ENCODE peak calls at places on chromosomes 4 and X, in eight cellular contexts. O, E, F, C, U, Z, P and H are unnamed samples.

GRCh38 chr4:150078996-150079581 is 844 bp downstream of the DCLK2 start:
- DNase-seq in P (peak), E (peak), F (peak), U (no peak), O (no peak), C (peak), Z (peak), H (peak)

GRCh38 chrX:53580742-53581504 is 105.6 kb downstream of the HUWE1 start:
- DNase-seq in Z (no peak), E (no peak), C (no peak), P (no peak), O (no peak), F (no peak), U (no peak), H (no peak)

GRCh38 chr4:173288296-173288695 is 45.9 kb downstream of the HMGB2 start:
- DNase-seq in Z (peak), F (peak), P (peak), U (peak), C (no peak), E (peak), O (peak), H (peak)

GRCh38 chr4:100049872-100050271 is 99.8 kb upstream of the H2AZ1 start:
- DNase-seq in O (no peak), F (no peak), C (no peak), P (peak), E (no peak), U (no peak), Z (no peak), H (no peak)

GRCh38 chr4:3657917-3658913 is 108.0 kb upstream of the ADRA2C start:
- DNase-seq in F (no peak), U (peak), C (no peak), O (peak), Z (no peak), P (peak), E (peak), H (peak)

GRCh38 chrX:116873678-116874077 is 410.9 kb upstream of the CT83 start:
- DNase-seq in C (no peak), P (no peak), O (peak), F (no peak), Z (no peak), E (no peak), U (no peak), H (no peak)

GRCh38 chr4:180664766-180665368 is 1578.3 kb upstream of the TENM3 start:
- DNase-seq in C (no peak), P (peak), U (peak), Z (peak), F (peak), O (peak), E (peak), H (peak)

GRCh38 chr4:17059192-17059634 is 160.8 kb upstream of the LDB2 start:
- DNase-seq in P (peak), U (peak), F (no peak), O (peak), Z (no peak), E (peak), C (peak), H (peak)

GRCh38 chrX:34656467-34656841 is 631 bp downstream of the TMEM47 start:
- DNase-seq in Z (no peak), O (no peak), P (no peak), E (no peak), U (no peak), C (peak), F (no peak), H (peak)

GRCh38 chrX:19179389-19179788 is 57.1 kb upstream of the ADGRG2 start:
- DNase-seq in P (no peak), U (no peak), O (no peak), Z (no peak), C (no peak), F (no peak), E (no peak), H (no peak)

GRCh38 chrX:24190500-24191156 is 41.1 kb downstream of the ZFX start:
- DNase-seq in O (peak), E (peak), Z (peak), P (peak), U (peak), C (no peak), F (no peak), H (no peak)

GRCh38 chr4:1232661-1233621 is 16.0 kb downstream of the CTBP1 start:
- DNase-seq in O (peak), Z (no peak), P (peak), C (peak), F (no peak), U (no peak), E (no peak), H (peak)

GRCh38 chrX:129825746-129826505 is 17.8 kb downstream of the ZDHHC9 start:
- DNase-seq in Z (no peak), C (no peak), F (no peak), P (no peak), O (no peak), E (no peak), U (no peak), H (no peak)

GRCh38 chr4:181819951-181820350 is 423.3 kb upstream of the TENM3 start:
- DNase-seq in P (peak), O (no peak), Z (no peak), E (peak), C (no peak), F (no peak), U (no peak), H (no peak)

GRCh38 chrX:152656890-152657289 is 19.2 kb downstream of the GABRQ start:
- DNase-seq in E (no peak), Z (no peak), C (no peak), P (no peak), U (no peak), F (no peak), O (no peak), H (no peak)

GRCh38 chrX:152652467-152652866 is 14.8 kb downstream of the GABRQ start:
- DNase-seq in C (no peak), E (no peak), O (no peak), F (no peak), P (no peak), Z (no peak), U (no peak), H (no peak)

GRCh38 chrX:152663086-152663485 is 25.4 kb downstream of the GABRQ start:
- DNase-seq in P (no peak), O (no peak), E (no peak), U (no peak), C (no peak), Z (no peak), F (no peak), H (no peak)

GRCh38 chrX:152656087-152656486 is 18.4 kb downstream of the GABRQ start:
- DNase-seq in P (no peak), C (no peak), U (no peak), E (no peak), Z (no peak), O (no peak), F (no peak), H (no peak)

DNA sequence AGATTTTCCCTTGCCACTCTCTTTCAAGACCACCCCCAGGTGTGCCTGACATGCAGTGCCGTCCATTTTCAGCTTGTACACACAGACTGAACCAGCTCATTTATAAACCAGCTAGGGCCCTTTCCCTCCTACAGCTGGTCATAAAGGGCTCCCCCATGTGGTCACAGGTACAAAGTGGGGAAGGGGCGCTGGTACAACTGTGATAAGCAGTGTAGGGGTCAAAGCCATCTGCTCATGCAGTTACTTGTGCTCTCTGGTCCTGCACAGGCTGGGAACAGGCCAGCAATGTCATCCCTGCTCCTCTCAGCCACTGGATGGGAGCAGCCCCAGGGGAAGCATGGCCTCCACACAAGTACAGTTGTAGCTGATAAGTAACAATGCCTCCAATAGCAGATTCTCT is 20.6 kb downstream of the GABRQ start:
- DNase-seq in Z (no peak), U (no peak), P (no peak), E (no peak), F (no peak), O (no peak), C (no peak), H (no peak)
- TF ChIP-seq CTCF in Z (no peak), U (no peak), P (no peak), E (no peak), F (no peak), O (no peak), C (no peak), H (peak)

GRCh38 chr4:164381859-164382258 is 372.1 kb upstream of the SMIM31 start:
- DNase-seq in C (no peak), P (no peak), Z (no peak), U (no peak), O (no peak), F (no peak), E (no peak), H (peak)

GRCh38 chr4:164379694-164380093 is 374.2 kb upstream of the SMIM31 start:
- DNase-seq in U (no peak), O (no peak), P (no peak), Z (no peak), C (no peak), E (no peak), F (no peak), H (no peak)

GRCh38 chr4:164384416-164384815 is 369.5 kb upstream of the SMIM31 start:
- DNase-seq in Z (no peak), O (no peak), E (no peak), F (no peak), U (no peak), C (no peak), P (no peak), H (no peak)

GRCh38 chr4:164383187-164384181 is 370.4 kb upstream of the SMIM31 start:
- DNase-seq in P (peak), C (no peak), E (peak), O (no peak), U (no peak), Z (no peak), F (peak), H (peak)
- TF ChIP-seq CTCF in P (no peak), C (no peak), E (no peak), O (no peak), U (no peak), Z (no peak), F (peak), H (peak)

GRCh38 chr4:42573249-42573648 is 83.7 kb downstream of the ATP8A1 start:
- DNase-seq in P (no peak), F (no peak), C (no peak), Z (no peak), O (no peak), U (no peak), E (no peak), H (no peak)

GRCh38 chr4:42574873-42575272 is 82.0 kb downstream of the ATP8A1 start:
- DNase-seq in F (no peak), C (no peak), P (no peak), E (peak), O (peak), U (no peak), Z (no peak), H (no peak)

GRCh38 chr4:42579903-42580302 is 77.0 kb downstream of the ATP8A1 start:
- DNase-seq in F (no peak), C (no peak), E (no peak), U (no peak), O (no peak), P (no peak), Z (no peak), H (no peak)

GRCh38 chr4:42578187-42578586 is 78.7 kb downstream of the ATP8A1 start:
- DNase-seq in E (no peak), F (no peak), Z (no peak), O (no peak), U (no peak), P (no peak), C (no peak), H (no peak)
- TF ChIP-seq CTCF in E (no peak), F (no peak), Z (no peak), O (no peak), U (no peak), P (no peak), C (no peak), H (peak)

DNA sequence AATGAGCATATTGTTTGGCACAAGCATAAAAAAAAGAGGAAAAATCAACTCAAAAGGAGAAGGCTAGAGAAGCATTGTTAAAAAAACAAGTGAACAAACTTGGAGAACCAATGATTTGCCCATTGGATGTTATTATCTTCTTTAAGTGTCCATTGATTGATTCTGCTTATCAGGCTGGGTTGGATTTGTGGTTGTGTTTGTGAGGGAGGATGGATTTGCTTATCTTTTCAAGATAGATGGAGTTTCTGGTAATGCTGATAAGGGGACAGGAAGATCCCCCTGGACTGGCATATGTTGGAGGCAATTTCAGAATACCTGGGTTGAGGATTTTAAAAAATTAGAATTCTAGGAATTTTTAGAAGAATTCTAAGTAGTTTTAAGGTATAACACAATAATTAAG is 41.8 kb upstream of the TMEM192 start:
- DNase-seq in O (no peak), P (no peak), Z (no peak), F (no peak), E (no peak), C (no peak), U (no peak), H (no peak)
- TF ChIP-seq CTCF in O (no peak), P (no peak), Z (no peak), F (no peak), E (no peak), C (no peak), U (no peak), H (no peak)

GRCh38 chr4:11301075-11301660 is 127.5 kb downstream of the HS3ST1 start:
- DNase-seq in P (no peak), Z (no peak), O (no peak), E (no peak), U (no peak), C (no peak), F (no peak), H (no peak)

GRCh38 chr4:11297627-11298026 is 131.1 kb downstream of the HS3ST1 start:
- DNase-seq in C (no peak), Z (no peak), F (no peak), U (no peak), E (no peak), O (no peak), P (no peak), H (no peak)

GRCh38 chr4:11299016-11299415 is 129.7 kb downstream of the HS3ST1 start:
- DNase-seq in O (no peak), C (no peak), E (no peak), F (no peak), Z (no peak), P (no peak), U (no peak), H (no peak)

GRCh38 chr4:11293866-11294265 is 134.8 kb downstream of the HS3ST1 start:
- DNase-seq in F (no peak), Z (no peak), P (no peak), O (peak), U (no peak), C (no peak), E (peak), H (no peak)

DNA sequence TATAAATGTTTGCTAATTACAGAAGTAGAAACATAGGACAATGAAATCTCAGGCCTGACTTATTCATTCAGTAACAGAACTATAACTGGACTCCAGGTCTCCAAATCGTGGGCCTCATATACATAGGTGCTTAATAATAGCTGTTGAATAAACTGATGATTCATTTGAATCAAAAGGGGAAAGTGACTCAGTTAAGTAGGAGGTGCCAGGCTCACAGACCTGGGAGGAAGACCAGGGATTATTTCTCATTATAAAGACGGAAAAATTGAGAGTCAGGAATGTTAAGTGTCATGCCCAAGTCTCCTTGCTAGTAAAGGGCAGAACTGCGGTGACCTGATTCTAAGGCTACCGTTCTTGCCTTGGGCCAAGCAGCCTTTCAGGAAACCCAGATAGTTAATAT is 131.5 kb downstream of the HS3ST1 start:
- DNase-seq in F (no peak), P (no peak), C (no peak), Z (no peak), U (no peak), O (peak), E (peak), H (no peak)
- TF ChIP-seq CTCF in F (no peak), P (no peak), C (no peak), Z (no peak), U (no peak), O (no peak), E (no peak), H (no peak)

GRCh38 chr4:133588306-133588705 is 439.2 kb downstream of the PCDH10 start:
- DNase-seq in O (no peak), F (no peak), U (no peak), E (no peak), Z (no peak), C (no peak), P (no peak), H (no peak)

GRCh38 chr4:133581971-133582619 is 433.0 kb downstream of the PCDH10 start:
- DNase-seq in C (no peak), U (no peak), E (no peak), O (peak), Z (no peak), F (no peak), P (no peak), H (peak)

GRCh38 chr4:133585323-133585722 is 436.2 kb downstream of the PCDH10 start:
- DNase-seq in C (no peak), O (no peak), Z (no peak), F (no peak), U (no peak), P (no peak), E (no peak), H (no peak)

GRCh38 chr4:133584714-133585113 is 435.6 kb downstream of the PCDH10 start:
- DNase-seq in U (no peak), O (no peak), P (no peak), F (no peak), E (no peak), Z (no peak), C (no peak), H (peak)
- TF ChIP-seq CTCF in U (peak), O (peak), P (no peak), F (no peak), E (no peak), Z (no peak), C (no peak), H (peak)

GRCh38 chrX:15848576-15848975 is 6.0 kb downstream of the AP1S2 start:
- DNase-seq in P (no peak), F (no peak), U (no peak), Z (no peak), O (no peak), C (no peak), E (no peak), H (no peak)

GRCh38 chrX:15854080-15854655 is 445 bp downstream of the AP1S2 start:
- DNase-seq in U (no peak), E (peak), Z (peak), C (peak), P (no peak), O (no peak), F (peak), H (peak)

GRCh38 chrX:15853586-15854079 is 980 bp downstream of the AP1S2 start:
- DNase-seq in E (no peak), O (no peak), U (no peak), Z (no peak), C (no peak), F (no peak), P (no peak), H (no peak)

GRCh38 chrX:15854712-15855561 is at the start of gene AP1S2:
- DNase-seq in C (peak), E (peak), Z (peak), O (peak), P (peak), U (peak), F (peak), H (peak)

GRCh38 chrX:15849555-15849954 is 5.1 kb downstream of the AP1S2 start:
- DNase-seq in O (peak), Z (no peak), U (no peak), F (no peak), C (no peak), E (peak), P (no peak), H (peak)
- TF ChIP-seq CTCF in O (peak), Z (no peak), U (peak), F (no peak), C (peak), E (peak), P (peak), H (peak)